ENCODE peak calls at places on chromosomes 7 and 10, in four cellular contexts. One of them, this sample, is unnamed.

GRCh38 chr7:82050134-82050533 is 280.3 kb upstream of the HGF start:
- DNase-seq in ureter: no peak
- DNase-seq in heart left ventricle: no peak
- DNase-seq in stimulated activated CD4-positive, alpha-beta T cell treated with anti-CD3 and anti-CD28 coated beads, Interleukin-1b, Interleukin-23, amount 100 ng/mL, for 48 hours: no peak
- DNase-seq in this sample: no peak

GRCh38 chr10:35040761-35041501 is 49.2 kb downstream of the CUL2 start:
- DNase-seq in ureter: no peak
- DNase-seq in heart left ventricle: no peak
- DNase-seq in stimulated activated CD4-positive, alpha-beta T cell treated with anti-CD3 and anti-CD28 coated beads, Interleukin-1b, Interleukin-23, amount 100 ng/mL, for 48 hours: no peak
- DNase-seq in this sample: no peak

GRCh38 chr10:14553434-14553833 is 221.3 kb downstream of the FAM107B start:
- DNase-seq in ureter: peak; percentile 18
- DNase-seq in heart left ventricle: no peak
- DNase-seq in stimulated activated CD4-positive, alpha-beta T cell treated with anti-CD3 and anti-CD28 coated beads, Interleukin-1b, Interleukin-23, amount 100 ng/mL, for 48 hours: no peak
- DNase-seq in this sample: no peak

GRCh38 chr7:85686410-85687181 is 499.7 kb upstream of the SEMA3D start:
- DNase-seq in ureter: no peak
- DNase-seq in heart left ventricle: no peak
- DNase-seq in stimulated activated CD4-positive, alpha-beta T cell treated with anti-CD3 and anti-CD28 coated beads, Interleukin-1b, Interleukin-23, amount 100 ng/mL, for 48 hours: no peak
- DNase-seq in this sample: no peak

GRCh38 chr7:87206361-87206760 is 13.2 kb downstream of the TMEM243 start:
- DNase-seq in ureter: no peak
- DNase-seq in heart left ventricle: no peak
- DNase-seq in stimulated activated CD4-positive, alpha-beta T cell treated with anti-CD3 and anti-CD28 coated beads, Interleukin-1b, Interleukin-23, amount 100 ng/mL, for 48 hours: no peak
- DNase-seq in this sample: no peak

GRCh38 chr7:96219382-96220130 is 102.3 kb downstream of the SLC25A13 start:
- DNase-seq in ureter: no peak
- DNase-seq in heart left ventricle: no peak
- DNase-seq in stimulated activated CD4-positive, alpha-beta T cell treated with anti-CD3 and anti-CD28 coated beads, Interleukin-1b, Interleukin-23, amount 100 ng/mL, for 48 hours: no peak
- DNase-seq in this sample: no peak

GRCh38 chr10:126314848-126315247 is 73.4 kb downstream of the ADAM12 start:
- DNase-seq in ureter: no peak
- DNase-seq in heart left ventricle: no peak
- DNase-seq in stimulated activated CD4-positive, alpha-beta T cell treated with anti-CD3 and anti-CD28 coated beads, Interleukin-1b, Interleukin-23, amount 100 ng/mL, for 48 hours: no peak
- DNase-seq in this sample: no peak

GRCh38 chr7:7850150-7850549 is 118.4 kb upstream of the GLCCI1 start:
- DNase-seq in ureter: no peak
- DNase-seq in heart left ventricle: no peak
- DNase-seq in stimulated activated CD4-positive, alpha-beta T cell treated with anti-CD3 and anti-CD28 coated beads, Interleukin-1b, Interleukin-23, amount 100 ng/mL, for 48 hours: no peak
- DNase-seq in this sample: no peak

GRCh38 chr10:121310151-121310711 is 288.0 kb downstream of the FGFR2 start:
- DNase-seq in ureter: no peak
- DNase-seq in heart left ventricle: no peak
- DNase-seq in stimulated activated CD4-positive, alpha-beta T cell treated with anti-CD3 and anti-CD28 coated beads, Interleukin-1b, Interleukin-23, amount 100 ng/mL, for 48 hours: no peak
- DNase-seq in this sample: no peak

GRCh38 chr7:95796617-95797016 is 24.3 kb downstream of the DYNC1I1 start:
- DNase-seq in ureter: no peak
- DNase-seq in heart left ventricle: no peak
- DNase-seq in stimulated activated CD4-positive, alpha-beta T cell treated with anti-CD3 and anti-CD28 coated beads, Interleukin-1b, Interleukin-23, amount 100 ng/mL, for 48 hours: no peak
- DNase-seq in this sample: no peak

GRCh38 chr10:111098679-111099437 is 22.0 kb downstream of the ADRA2A start:
- DNase-seq in ureter: no peak
- DNase-seq in heart left ventricle: no peak
- DNase-seq in stimulated activated CD4-positive, alpha-beta T cell treated with anti-CD3 and anti-CD28 coated beads, Interleukin-1b, Interleukin-23, amount 100 ng/mL, for 48 hours: no peak
- DNase-seq in this sample: no peak

GRCh38 chr10:71039551-71039950 is 151.2 kb upstream of the PCBD1 start:
- DNase-seq in ureter: no peak
- DNase-seq in heart left ventricle: no peak
- DNase-seq in stimulated activated CD4-positive, alpha-beta T cell treated with anti-CD3 and anti-CD28 coated beads, Interleukin-1b, Interleukin-23, amount 100 ng/mL, for 48 hours: no peak
- DNase-seq in this sample: no peak

GRCh38 chr10:101694674-101695403 is at the start of gene FBXW4:
- DNase-seq in ureter: peak; percentile 56
- DNase-seq in heart left ventricle: peak; percentile 85
- DNase-seq in stimulated activated CD4-positive, alpha-beta T cell treated with anti-CD3 and anti-CD28 coated beads, Interleukin-1b, Interleukin-23, amount 100 ng/mL, for 48 hours: peak; percentile 77
- DNase-seq in this sample: peak; percentile 83

GRCh38 chr7:29626730-29627129 is 63.1 kb downstream of the PRR15 start:
- DNase-seq in ureter: no peak
- DNase-seq in heart left ventricle: no peak
- DNase-seq in stimulated activated CD4-positive, alpha-beta T cell treated with anti-CD3 and anti-CD28 coated beads, Interleukin-1b, Interleukin-23, amount 100 ng/mL, for 48 hours: no peak
- DNase-seq in this sample: no peak

GRCh38 chr7:107069457-107069856 is 25.0 kb downstream of the PRKAR2B start:
- DNase-seq in ureter: no peak
- DNase-seq in heart left ventricle: no peak
- DNase-seq in stimulated activated CD4-positive, alpha-beta T cell treated with anti-CD3 and anti-CD28 coated beads, Interleukin-1b, Interleukin-23, amount 100 ng/mL, for 48 hours: no peak
- DNase-seq in this sample: no peak

GRCh38 chr10:101829561-101830315 is 11.5 kb upstream of the OGA start:
- DNase-seq in ureter: peak; percentile 60
- DNase-seq in heart left ventricle: no peak
- DNase-seq in stimulated activated CD4-positive, alpha-beta T cell treated with anti-CD3 and anti-CD28 coated beads, Interleukin-1b, Interleukin-23, amount 100 ng/mL, for 48 hours: peak; percentile 56
- DNase-seq in this sample: peak; percentile 76

GRCh38 chr10:96334888-96335526 is 23.8 kb downstream of the OPALIN start:
- DNase-seq in ureter: no peak
- DNase-seq in heart left ventricle: no peak
- DNase-seq in stimulated activated CD4-positive, alpha-beta T cell treated with anti-CD3 and anti-CD28 coated beads, Interleukin-1b, Interleukin-23, amount 100 ng/mL, for 48 hours: no peak
- DNase-seq in this sample: no peak

GRCh38 chr10:107031981-107032699 is 132.4 kb downstream of the SORCS1 start:
- DNase-seq in ureter: no peak
- DNase-seq in heart left ventricle: no peak
- DNase-seq in stimulated activated CD4-positive, alpha-beta T cell treated with anti-CD3 and anti-CD28 coated beads, Interleukin-1b, Interleukin-23, amount 100 ng/mL, for 48 hours: no peak
- DNase-seq in this sample: no peak

GRCh38 chr10:86007171-86007570 is 359.4 kb downstream of the GRID1 start:
- DNase-seq in ureter: no peak
- DNase-seq in heart left ventricle: no peak
- DNase-seq in stimulated activated CD4-positive, alpha-beta T cell treated with anti-CD3 and anti-CD28 coated beads, Interleukin-1b, Interleukin-23, amount 100 ng/mL, for 48 hours: no peak
- DNase-seq in this sample: no peak

This sample was measured in activated T-cell treated with anti-CD3 and anti-CD28 coated beads, Interleukin-2, amount 50 U/mL, for 48 hours.